ENCODE peak calls at places on chromosomes 4 and X, in six cellular contexts. Q is AG10803, U is left lung, K is type B pancreatic cell, X is mesothelial cell of epicardium, C is HepG2. O is an unnamed sample.

GRCh38 chrX:108584617-108585211 is 145.1 kb downstream of the COL4A5 start:
- DNase-seq in Q (peak; percentile 0), U (no peak), K (no peak), X (no peak), C (no peak), O (no peak)

GRCh38 chrX:41563881-41564280 is 116.7 kb downstream of the NYX start:
- DNase-seq in Q (no peak), U (no peak), K (no peak), X (no peak), C (no peak), O (no peak)

GRCh38 chrX:45309096-45309495 is 108.4 kb upstream of the DIPK2B start:
- DNase-seq in Q (peak; percentile 26), U (no peak), K (no peak), X (no peak), C (no peak), O (no peak)

GRCh38 chrX:110384490-110384889 is 25.8 kb downstream of the RTL9 start:
- DNase-seq in Q (peak; percentile 47), U (no peak), K (no peak), X (no peak), C (no peak), O (no peak)

GRCh38 chrX:153781428-153782047 is 697 bp downstream of the SRPK3 start:
- DNase-seq in Q (no peak), U (no peak), K (no peak), X (no peak), C (no peak), O (no peak)

GRCh38 chr4:128332086-128332485 is 44.5 kb upstream of the PGRMC2 start:
- DNase-seq in Q (peak; percentile 64), U (no peak), K (no peak), X (no peak), C (no peak), O (no peak)

GRCh38 chr4:170990989-170991589 is 822.1 kb upstream of the GALNTL6 start:
- DNase-seq in Q (no peak), U (no peak), K (no peak), X (no peak), C (peak; percentile 23), O (no peak)

GRCh38 chr4:2331043-2331420 is 69.1 kb upstream of the MXD4 start:
- DNase-seq in Q (no peak), U (no peak), K (no peak), X (no peak), C (no peak), O (no peak)

GRCh38 chrX:152897216-152898144 is at the start of gene ZNF185:
- DNase-seq in Q (no peak), U (peak; percentile 66), K (no peak), X (peak; percentile 69), C (no peak), O (no peak)

GRCh38 chrX:107272431-107272921 is 66.1 kb downstream of the DNAAF6 start:
- DNase-seq in Q (no peak), U (no peak), K (no peak), X (no peak), C (no peak), O (no peak)

GRCh38 chrX:68833855-68834331 is 5.1 kb downstream of the EFNB1 start:
- DNase-seq in Q (no peak), U (no peak), K (peak; percentile 27), X (peak; percentile 0), C (no peak), O (peak; percentile 65)

GRCh38 chr4:172480471-172480870 is 667.3 kb downstream of the GALNTL6 start:
- DNase-seq in Q (no peak), U (no peak), K (no peak), X (no peak), C (no peak), O (no peak)

GRCh38 chr4:168931215-168931650 is 78.8 kb downstream of the CBR4 start:
- DNase-seq in Q (no peak), U (no peak), K (no peak), X (no peak), C (no peak), O (no peak)

GRCh38 chr4:20337261-20337664 is 85.6 kb downstream of the SLIT2 start:
- DNase-seq in Q (no peak), U (no peak), K (no peak), X (no peak), C (no peak), O (no peak)

GRCh38 chr4:76897522-76898384 is at the start of gene SOWAHB:
- DNase-seq in Q (no peak), U (peak; percentile 87), K (no peak), X (no peak), C (peak; percentile 40), O (no peak)

GRCh38 chrX:9207142-9207541 is 173.2 kb upstream of the FAM9B start:
- DNase-seq in Q (no peak), U (no peak), K (no peak), X (no peak), C (no peak), O (no peak)

GRCh38 chr4:183430987-183431347 is 13.5 kb upstream of the CDKN2AIP start:
- DNase-seq in Q (no peak), U (no peak), K (no peak), X (no peak), C (no peak), O (no peak)

GRCh38 chrX:40291553-40291952 is 193.8 kb upstream of the BCOR start:
- DNase-seq in Q (no peak), U (no peak), K (no peak), X (no peak), C (no peak), O (no peak)

GRCh38 chr4:154041595-154042086 is 252.8 kb upstream of the SFRP2 start:
- DNase-seq in Q (no peak), U (no peak), K (no peak), X (no peak), C (no peak), O (no peak)

GRCh38 chr4:56506110-56506705 is 617 bp downstream of the ARL9 start:
- DNase-seq in Q (no peak), U (no peak), K (no peak), X (no peak), C (no peak), O (no peak)

GRCh38 chr4:124810814-124811213 is 98.3 kb upstream of the ANKRD50 start:
- DNase-seq in Q (no peak), U (no peak), K (no peak), X (no peak), C (no peak), O (no peak)

DNA sequence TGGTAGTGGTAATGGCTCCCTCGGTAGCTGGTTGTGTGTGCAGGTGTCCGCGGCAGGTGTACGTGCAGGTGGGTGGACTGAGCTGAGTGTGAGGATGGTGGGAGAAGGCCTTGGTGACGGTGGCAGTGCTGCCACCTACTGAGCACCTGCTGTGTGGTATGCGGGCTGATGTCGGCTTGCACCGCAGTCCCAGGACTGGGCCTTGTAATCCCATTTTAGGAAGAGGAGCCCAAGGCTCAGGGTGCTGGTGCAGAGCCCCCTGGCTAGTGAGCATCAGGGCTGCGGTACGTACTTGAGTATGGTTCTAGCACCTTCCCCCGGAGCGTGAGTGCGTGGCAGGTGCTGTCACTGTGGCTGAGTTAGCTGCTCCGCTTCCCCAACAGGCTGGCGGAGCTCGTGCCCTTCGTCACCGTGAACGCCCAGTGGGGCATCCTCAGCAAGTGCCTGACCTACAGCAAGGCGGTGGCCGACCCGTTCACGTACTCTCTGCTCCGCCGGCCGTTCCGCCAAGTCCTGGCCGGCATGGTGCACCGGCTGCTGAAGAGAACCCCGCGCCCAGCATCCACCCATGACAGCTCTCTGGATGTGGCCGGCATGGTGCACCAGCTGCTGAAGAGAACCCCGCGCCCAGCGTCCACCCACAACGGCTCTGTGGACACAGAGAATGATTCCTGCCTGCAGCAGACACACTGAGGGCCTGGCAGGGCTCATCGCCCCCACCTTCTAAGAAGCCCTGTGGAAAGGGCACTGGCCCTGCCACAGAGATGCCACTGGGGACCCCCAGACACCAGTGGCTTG is 5.7 kb upstream of the CPZ start:
- DNase-seq in Q (no peak), U (no peak), K (no peak), X (no peak), C (no peak), O (no peak)
- TF ChIP-seq CTCF in Q (no peak), U (no peak), K (no peak), X (no peak), C (peak; percentile 64), O (no peak)

GRCh38 chr4:137531121-137531520 is 1.2 kb downstream of the PCDH18 start:
- DNase-seq in Q (peak; percentile 68), U (no peak), K (no peak), X (no peak), C (no peak), O (no peak)
- TF ChIP-seq CTCF in Q (peak; percentile 72), U (no peak), K (peak; percentile 62), X (no peak), C (no peak), O (peak; percentile 80)

GRCh38 chrX:72308209-72308565 is 2.5 kb upstream of the CITED1 start:
- DNase-seq in Q (no peak), U (no peak), K (no peak), X (no peak), C (no peak), O (no peak)
- TF ChIP-seq CTCF in Q (no peak), U (no peak), K (no peak), X (no peak), C (no peak), O (no peak)

DNA sequence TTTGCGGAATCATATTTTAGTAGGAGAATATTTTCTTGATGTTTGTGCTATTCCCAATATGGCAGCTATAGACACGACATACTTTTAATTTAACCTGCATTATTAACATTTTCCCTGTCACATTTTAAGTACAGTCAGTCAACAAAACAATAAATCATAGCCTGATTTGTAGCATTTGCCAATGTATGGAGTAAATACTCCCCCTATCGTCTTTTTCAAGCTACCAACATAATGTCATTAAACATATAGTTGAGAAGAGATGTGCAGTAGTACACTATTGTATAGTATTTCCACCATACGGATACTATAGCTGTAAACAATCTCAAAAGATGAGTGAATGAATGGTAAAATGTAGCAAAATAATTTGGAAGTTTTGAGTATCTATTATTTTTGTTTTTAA is 303.7 kb upstream of the MAGEB2 start:
- DNase-seq in Q (no peak), U (no peak), K (no peak), X (no peak), C (no peak), O (no peak)
- TF ChIP-seq CTCF in Q (no peak), U (no peak), K (no peak), X (no peak), C (no peak), O (peak; percentile 35)

O was measured in osteocyte.